ENCODE peak calls at places on chromosomes 1 and 21, in six cellular contexts. One of them, this sample, is unnamed.

GRCh38 chr1:181040284-181040865 is 6.6 kb downstream of the MR1 start:
- DNase-seq in T follicular helper cell: no peak
- DNase-seq in stimulated activated CD4-positive, alpha-beta T cell treated with anti-CD3 and anti-CD28 coated beads, TNF-alpha, amount 100 ng/mL, for 24 hours: no peak
- DNase-seq in NCI-H1092: no peak
- DNase-seq in hypothalamus: no peak
- DNase-seq in astrocyte: no peak
- DNase-seq in this sample: no peak

GRCh38 chr1:24888971-24889670 is 41.0 kb downstream of the RUNX3 start:
- DNase-seq in T follicular helper cell: no peak
- DNase-seq in stimulated activated CD4-positive, alpha-beta T cell treated with anti-CD3 and anti-CD28 coated beads, TNF-alpha, amount 100 ng/mL, for 24 hours: no peak
- DNase-seq in NCI-H1092: no peak
- DNase-seq in hypothalamus: no peak
- DNase-seq in astrocyte: peak; percentile 62
- DNase-seq in this sample: no peak

GRCh38 chr1:218499021-218499691 is 154.0 kb downstream of the TGFB2 start:
- DNase-seq in T follicular helper cell: no peak
- DNase-seq in stimulated activated CD4-positive, alpha-beta T cell treated with anti-CD3 and anti-CD28 coated beads, TNF-alpha, amount 100 ng/mL, for 24 hours: no peak
- DNase-seq in NCI-H1092: no peak
- DNase-seq in hypothalamus: no peak
- DNase-seq in astrocyte: peak; percentile 98
- DNase-seq in this sample: no peak

GRCh38 chr1:84892657-84893618 is at the start of gene LPAR3:
- DNase-seq in T follicular helper cell: no peak
- DNase-seq in stimulated activated CD4-positive, alpha-beta T cell treated with anti-CD3 and anti-CD28 coated beads, TNF-alpha, amount 100 ng/mL, for 24 hours: no peak
- DNase-seq in NCI-H1092: no peak
- DNase-seq in hypothalamus: no peak
- DNase-seq in astrocyte: no peak
- DNase-seq in this sample: peak; percentile 47

GRCh38 chr1:204858381-204858821 is 12.3 kb upstream of the NFASC start:
- DNase-seq in T follicular helper cell: no peak
- DNase-seq in stimulated activated CD4-positive, alpha-beta T cell treated with anti-CD3 and anti-CD28 coated beads, TNF-alpha, amount 100 ng/mL, for 24 hours: no peak
- DNase-seq in NCI-H1092: peak; percentile 21
- DNase-seq in hypothalamus: no peak
- DNase-seq in astrocyte: no peak
- DNase-seq in this sample: no peak

GRCh38 chr1:184915463-184916080 is 58.7 kb downstream of the NIBAN1 start:
- DNase-seq in T follicular helper cell: no peak
- DNase-seq in stimulated activated CD4-positive, alpha-beta T cell treated with anti-CD3 and anti-CD28 coated beads, TNF-alpha, amount 100 ng/mL, for 24 hours: no peak
- DNase-seq in NCI-H1092: no peak
- DNase-seq in hypothalamus: no peak
- DNase-seq in astrocyte: no peak
- DNase-seq in this sample: no peak

GRCh38 chr1:188137221-188137620 is 1308.5 kb downstream of the PLA2G4A start:
- DNase-seq in T follicular helper cell: no peak
- DNase-seq in stimulated activated CD4-positive, alpha-beta T cell treated with anti-CD3 and anti-CD28 coated beads, TNF-alpha, amount 100 ng/mL, for 24 hours: no peak
- DNase-seq in NCI-H1092: no peak
- DNase-seq in hypothalamus: no peak
- DNase-seq in astrocyte: no peak
- DNase-seq in this sample: no peak

GRCh38 chr1:231971397-231972233 is 345.0 kb downstream of the DISC1 start:
- DNase-seq in T follicular helper cell: no peak
- DNase-seq in stimulated activated CD4-positive, alpha-beta T cell treated with anti-CD3 and anti-CD28 coated beads, TNF-alpha, amount 100 ng/mL, for 24 hours: no peak
- DNase-seq in NCI-H1092: no peak
- DNase-seq in hypothalamus: no peak
- DNase-seq in astrocyte: peak; percentile 89
- DNase-seq in this sample: no peak

GRCh38 chr1:243322326-243322725 is 66.5 kb downstream of the SDCCAG8 start:
- DNase-seq in T follicular helper cell: no peak
- DNase-seq in stimulated activated CD4-positive, alpha-beta T cell treated with anti-CD3 and anti-CD28 coated beads, TNF-alpha, amount 100 ng/mL, for 24 hours: no peak
- DNase-seq in NCI-H1092: no peak
- DNase-seq in hypothalamus: no peak
- DNase-seq in astrocyte: no peak
- DNase-seq in this sample: no peak

GRCh38 chr1:109395602-109396512 is 1.9 kb downstream of the SORT1 start:
- DNase-seq in T follicular helper cell: no peak
- DNase-seq in stimulated activated CD4-positive, alpha-beta T cell treated with anti-CD3 and anti-CD28 coated beads, TNF-alpha, amount 100 ng/mL, for 24 hours: no peak
- DNase-seq in NCI-H1092: no peak
- DNase-seq in hypothalamus: no peak
- DNase-seq in astrocyte: peak; percentile 73
- DNase-seq in this sample: no peak

GRCh38 chr1:175267716-175268416 is 75.3 kb upstream of the KIAA0040 start:
- DNase-seq in T follicular helper cell: no peak
- DNase-seq in stimulated activated CD4-positive, alpha-beta T cell treated with anti-CD3 and anti-CD28 coated beads, TNF-alpha, amount 100 ng/mL, for 24 hours: no peak
- DNase-seq in NCI-H1092: no peak
- DNase-seq in hypothalamus: no peak
- DNase-seq in astrocyte: no peak
- DNase-seq in this sample: no peak

GRCh38 chr1:200473698-200474371 is 64.0 kb upstream of the ZNF281 start:
- DNase-seq in T follicular helper cell: no peak
- DNase-seq in stimulated activated CD4-positive, alpha-beta T cell treated with anti-CD3 and anti-CD28 coated beads, TNF-alpha, amount 100 ng/mL, for 24 hours: peak; percentile 5
- DNase-seq in NCI-H1092: no peak
- DNase-seq in hypothalamus: no peak
- DNase-seq in astrocyte: no peak
- DNase-seq in this sample: peak; percentile 36

GRCh38 chr1:197144570-197145325 is 1.7 kb downstream of the ASPM start:
- DNase-seq in T follicular helper cell: no peak
- DNase-seq in stimulated activated CD4-positive, alpha-beta T cell treated with anti-CD3 and anti-CD28 coated beads, TNF-alpha, amount 100 ng/mL, for 24 hours: no peak
- DNase-seq in NCI-H1092: no peak
- DNase-seq in hypothalamus: no peak
- DNase-seq in astrocyte: peak; percentile 32
- DNase-seq in this sample: no peak

GRCh38 chr1:156463874-156464273 is 36.7 kb downstream of the MEF2D start:
- DNase-seq in T follicular helper cell: no peak
- DNase-seq in stimulated activated CD4-positive, alpha-beta T cell treated with anti-CD3 and anti-CD28 coated beads, TNF-alpha, amount 100 ng/mL, for 24 hours: no peak
- DNase-seq in NCI-H1092: no peak
- DNase-seq in hypothalamus: no peak
- DNase-seq in astrocyte: no peak
- DNase-seq in this sample: no peak

GRCh38 chr21:32411366-32412161 is 942 bp upstream of the EVA1C start:
- DNase-seq in T follicular helper cell: peak; percentile 25
- DNase-seq in stimulated activated CD4-positive, alpha-beta T cell treated with anti-CD3 and anti-CD28 coated beads, TNF-alpha, amount 100 ng/mL, for 24 hours: peak; percentile 42
- DNase-seq in NCI-H1092: peak; percentile 13
- DNase-seq in hypothalamus: peak; percentile 73
- DNase-seq in astrocyte: peak; percentile 49
- DNase-seq in this sample: peak; percentile 47

GRCh38 chr1:103448560-103448959 is 76.9 kb upstream of the RNPC3 start:
- DNase-seq in T follicular helper cell: no peak
- DNase-seq in stimulated activated CD4-positive, alpha-beta T cell treated with anti-CD3 and anti-CD28 coated beads, TNF-alpha, amount 100 ng/mL, for 24 hours: no peak
- DNase-seq in NCI-H1092: no peak
- DNase-seq in hypothalamus: no peak
- DNase-seq in astrocyte: peak; percentile 68
- DNase-seq in this sample: no peak

GRCh38 chr1:70057500-70057899 is 147.9 kb downstream of the LRRC40 start:
- DNase-seq in T follicular helper cell: no peak
- DNase-seq in stimulated activated CD4-positive, alpha-beta T cell treated with anti-CD3 and anti-CD28 coated beads, TNF-alpha, amount 100 ng/mL, for 24 hours: no peak
- DNase-seq in NCI-H1092: no peak
- DNase-seq in hypothalamus: no peak
- DNase-seq in astrocyte: no peak
- DNase-seq in this sample: no peak

GRCh38 chr1:15940110-15941043 is 35.5 kb downstream of the ZBTB17 start:
- DNase-seq in T follicular helper cell: no peak
- DNase-seq in stimulated activated CD4-positive, alpha-beta T cell treated with anti-CD3 and anti-CD28 coated beads, TNF-alpha, amount 100 ng/mL, for 24 hours: no peak
- DNase-seq in NCI-H1092: no peak
- DNase-seq in hypothalamus: no peak
- DNase-seq in astrocyte: no peak
- DNase-seq in this sample: no peak

GRCh38 chr1:243924588-243925349 is 74.7 kb upstream of the AKT3 start:
- DNase-seq in T follicular helper cell: no peak
- DNase-seq in stimulated activated CD4-positive, alpha-beta T cell treated with anti-CD3 and anti-CD28 coated beads, TNF-alpha, amount 100 ng/mL, for 24 hours: no peak
- DNase-seq in NCI-H1092: no peak
- DNase-seq in hypothalamus: no peak
- DNase-seq in astrocyte: peak; percentile 8
- DNase-seq in this sample: no peak

GRCh38 chr1:203548917-203549708 is 55.2 kb downstream of the OPTC start:
- DNase-seq in T follicular helper cell: no peak
- DNase-seq in stimulated activated CD4-positive, alpha-beta T cell treated with anti-CD3 and anti-CD28 coated beads, TNF-alpha, amount 100 ng/mL, for 24 hours: no peak
- DNase-seq in NCI-H1092: no peak
- DNase-seq in hypothalamus: no peak
- DNase-seq in astrocyte: no peak
- DNase-seq in this sample: no peak

GRCh38 chr1:32496127-32496526 is 31.3 kb downstream of the ZBTB8B start:
- DNase-seq in T follicular helper cell: no peak
- DNase-seq in stimulated activated CD4-positive, alpha-beta T cell treated with anti-CD3 and anti-CD28 coated beads, TNF-alpha, amount 100 ng/mL, for 24 hours: no peak
- DNase-seq in NCI-H1092: no peak
- DNase-seq in hypothalamus: no peak
- DNase-seq in astrocyte: peak; percentile 55
- DNase-seq in this sample: no peak

This sample was measured in NCI-H1694 treated with DMSO at 0.1 percent for 48 hours.